ENCODE peak calls at places on chromosomes 4 and X, in five cellular contexts. W, A, H, L and F are unnamed samples.

GRCh38 chr4:17968721-17969120 is 52.8 kb downstream of the LCORL start:
- DNase-seq in W (no peak), H (no peak), A (no peak), L (no peak), F (no peak)

GRCh38 chr4:637536-637935 is 12.2 kb downstream of the PDE6B start:
- DNase-seq in A (no peak), L (no peak), W (no peak), H (no peak), F (no peak)

GRCh38 chrX:17606211-17606610 is 131.1 kb upstream of the SCML1 start:
- DNase-seq in A (peak; percentile 19), L (no peak), W (no peak), H (no peak), F (no peak)

GRCh38 chr4:149102765-149103164 is 660.6 kb upstream of the NR3C2 start:
- DNase-seq in L (no peak), A (no peak), W (no peak), H (no peak), F (no peak)

GRCh38 chr4:108337923-108338322 is 169.2 kb upstream of the LEF1 start:
- DNase-seq in H (no peak), W (no peak), A (peak; percentile 10), L (no peak), F (peak; percentile 8)

GRCh38 chr4:113423631-113424030 is 337.9 kb downstream of the CAMK2D start:
- DNase-seq in A (peak; percentile 51), H (no peak), W (no peak), L (no peak), F (no peak)

GRCh38 chrX:50596056-50596455 is 125.4 kb upstream of the DGKK start:
- DNase-seq in A (no peak), H (no peak), L (no peak), W (no peak), F (no peak)

GRCh38 chr4:54547299-54548097 is 110.3 kb upstream of the KIT start:
- DNase-seq in L (peak; percentile 19), A (no peak), H (no peak), W (no peak), F (no peak)

GRCh38 chrX:23822397-23822796 is 39.4 kb downstream of the SAT1 start:
- DNase-seq in W (no peak), A (peak; percentile 57), H (no peak), L (no peak), F (no peak)

GRCh38 chr4:98406819-98407218 is 145.6 kb downstream of the RAP1GDS1 start:
- DNase-seq in A (no peak), H (no peak), L (no peak), W (no peak), F (no peak)

GRCh38 chr4:113452868-113453620 is 308.5 kb downstream of the CAMK2D start:
- DNase-seq in L (no peak), H (no peak), W (no peak), A (peak; percentile 79), F (no peak)

GRCh38 chr4:147003956-147004580 is 58.4 kb upstream of the TTC29 start:
- DNase-seq in L (no peak), A (no peak), W (no peak), H (no peak), F (no peak)

GRCh38 chrX:148441387-148441786 is 59.0 kb upstream of the AFF2 start:
- DNase-seq in W (no peak), H (no peak), A (no peak), L (no peak), F (no peak)

GRCh38 chr4:81722229-81722900 is 250.7 kb upstream of the RASGEF1B start:
- DNase-seq in W (no peak), L (no peak), A (no peak), H (no peak), F (no peak)
- TF ChIP-seq RCOR1 in W (no peak), L (no peak), A (no peak), H (no peak), F (no peak)

DNA sequence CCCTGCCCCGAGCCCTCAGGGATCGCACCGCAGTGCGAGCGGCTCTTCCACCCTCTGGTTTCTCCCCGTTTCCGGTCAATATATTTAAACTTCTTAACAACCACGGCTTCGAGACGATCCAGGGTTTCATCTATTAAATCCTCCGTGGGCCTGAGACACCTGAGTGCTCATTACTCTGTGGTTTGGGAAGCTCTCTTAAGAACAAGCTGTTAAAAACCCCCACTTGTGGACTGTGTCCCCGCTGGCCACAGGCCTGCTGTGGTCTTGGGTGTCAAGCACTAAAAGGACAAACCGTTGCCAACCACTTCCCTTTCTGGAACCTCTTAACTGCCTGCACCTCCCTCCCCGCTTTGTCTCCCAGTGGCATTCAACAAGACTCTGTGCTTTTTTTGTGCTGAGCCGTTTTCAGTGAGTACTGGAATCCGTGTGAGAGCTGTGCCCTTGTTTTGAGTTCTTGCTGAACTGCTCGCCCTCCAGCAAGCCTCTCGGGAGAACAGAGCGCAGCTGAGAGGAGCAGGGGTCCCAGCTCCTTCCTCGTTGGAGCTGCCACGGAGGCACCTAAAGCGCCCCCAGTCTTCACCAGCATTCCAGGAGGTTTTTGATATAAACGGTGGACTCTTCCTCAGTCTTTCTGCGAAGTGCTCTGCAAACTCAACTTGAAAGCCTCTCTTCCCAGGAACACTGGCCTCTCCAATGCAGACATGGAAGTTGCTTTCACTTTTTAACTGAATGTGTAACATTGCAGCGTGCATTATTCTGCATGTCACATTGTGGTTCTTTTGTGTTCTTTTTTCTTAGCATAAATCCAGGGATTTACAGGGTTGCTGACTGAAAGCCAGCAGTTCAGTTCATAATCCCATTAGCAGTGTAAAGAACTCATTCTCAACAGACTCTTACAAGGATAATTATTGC is 706 bp upstream of the IGFBP7 start:
- DNase-seq in A (peak; percentile 68), H (peak; percentile 2), L (no peak), W (no peak), F (peak; percentile 34)
- H3K27ac ChIP-seq in A (peak overlapping the region; percentile 95), H (no peak overlapping the region), L (no peak overlapping the region), W (peak overlapping the region; percentile 81), F (no peak overlapping the region)

GRCh38 chr4:129899849-129900248 is 803.9 kb downstream of the C4orf33 start:
- DNase-seq in H (no peak), W (no peak), L (no peak), A (no peak), F (no peak)
- TF ChIP-seq RCOR1 in H (no peak), W (no peak), L (no peak), A (no peak), F (no peak)

GRCh38 chrX:108419401-108419800 is 18.8 kb downstream of the COL4A6 start:
- DNase-seq in W (no peak), A (no peak), L (no peak), H (no peak), F (no peak)

GRCh38 chrX:108412783-108413182 is 25.4 kb downstream of the COL4A6 start:
- DNase-seq in W (no peak), L (no peak), A (no peak), H (no peak), F (no peak)

GRCh38 chrX:108415891-108416290 is 22.3 kb downstream of the COL4A6 start:
- DNase-seq in W (no peak), L (no peak), A (peak; percentile 57), H (no peak), F (no peak)

GRCh38 chrX:108417257-108417656 is 21.0 kb downstream of the COL4A6 start:
- DNase-seq in W (no peak), A (no peak), L (no peak), H (no peak), F (no peak)

DNA sequence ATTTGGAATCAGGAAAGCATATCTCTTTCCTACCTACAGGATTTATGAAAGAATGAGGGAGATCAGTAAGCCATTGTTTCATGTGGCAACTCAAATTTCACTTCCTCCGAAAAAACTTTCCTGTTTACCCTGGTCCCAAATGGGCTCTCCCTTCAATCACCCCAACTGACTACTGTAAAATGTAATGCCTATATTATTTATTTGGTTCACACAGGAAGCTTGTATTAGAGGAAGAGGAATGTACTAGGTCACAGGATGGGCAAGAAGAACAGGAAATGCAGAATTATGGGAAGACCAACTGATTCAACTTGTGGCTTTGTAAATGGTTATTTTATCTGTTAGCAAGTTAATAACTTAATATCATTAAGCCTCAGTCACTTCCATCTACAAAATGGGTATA is 23.1 kb downstream of the COL4A6 start:
- DNase-seq in L (no peak), W (no peak), H (no peak), A (no peak), F (no peak)
- H3K27ac ChIP-seq in L (no peak overlapping the region), W (no peak overlapping the region), H (no peak overlapping the region), A (no peak overlapping the region), F (no peak overlapping the region)